ENCODE peak calls at places on chromosomes 16 and 17, in four cellular contexts. S, M, K and P are unnamed samples.

GRCh38 chr17:18267366-18267765 is 6.9 kb downstream of the MIEF2 start:
- DNase-seq in S (no peak), M (no peak), K (no peak), P (no peak)

GRCh38 chr17:74690409-74690825 is 22.3 kb downstream of the CD300LF start:
- DNase-seq in S (no peak), M (peak; percentile 10), K (no peak), P (no peak)

GRCh38 chr16:12516621-12517309 is 286.9 kb downstream of the CPPED1 start:
- DNase-seq in S (no peak), M (peak; percentile 52), K (no peak), P (no peak)

GRCh38 chr16:88454315-88455057 is 1.4 kb downstream of the ZFPM1 start:
- DNase-seq in S (no peak), M (peak; percentile 64), K (no peak), P (no peak)

GRCh38 chr17:32759476-32759875 is 117.4 kb downstream of the MYO1D start:
- DNase-seq in S (no peak), M (no peak), K (no peak), P (no peak)

GRCh38 chr16:53429221-53429943 is 4.9 kb upstream of the RBL2 start:
- DNase-seq in S (peak; percentile 77), M (no peak), K (peak; percentile 42), P (peak; percentile 58)

GRCh38 chr16:59392911-59393310 is 658.8 kb upstream of the GOT2 start:
- DNase-seq in S (no peak), M (no peak), K (no peak), P (no peak)

GRCh38 chr17:2563061-2563460 is 30.4 kb upstream of the PAFAH1B1 start:
- DNase-seq in S (no peak), M (no peak), K (peak; percentile 57), P (no peak)

GRCh38 chr17:68511671-68512246 is 471 bp upstream of the PRKAR1A start:
- DNase-seq in S (peak; percentile 75), M (peak; percentile 85), K (peak; percentile 66), P (peak; percentile 58)

GRCh38 chr16:6803171-6803570 is 529.5 kb upstream of the RBFOX1 start:
- DNase-seq in S (no peak), M (no peak), K (no peak), P (no peak)

GRCh38 chr16:1308036-1308976 is 1.1 kb upstream of the UBE2I start:
- DNase-seq in S (peak; percentile 57), M (peak; percentile 37), K (no peak), P (peak; percentile 69)

GRCh38 chr17:47730681-47731080 is 2.4 kb upstream of the TBX21 start:
- DNase-seq in S (no peak), M (no peak), K (no peak), P (no peak)

GRCh38 chr16:47229053-47229640 is 85.4 kb upstream of the NETO2 start:
- DNase-seq in S (no peak), M (no peak), K (no peak), P (no peak)

GRCh38 chr17:78875738-78876597 is 27.0 kb downstream of the CEP295NL start:
- DNase-seq in S (peak; percentile 45), M (no peak), K (no peak), P (no peak)

DNA sequence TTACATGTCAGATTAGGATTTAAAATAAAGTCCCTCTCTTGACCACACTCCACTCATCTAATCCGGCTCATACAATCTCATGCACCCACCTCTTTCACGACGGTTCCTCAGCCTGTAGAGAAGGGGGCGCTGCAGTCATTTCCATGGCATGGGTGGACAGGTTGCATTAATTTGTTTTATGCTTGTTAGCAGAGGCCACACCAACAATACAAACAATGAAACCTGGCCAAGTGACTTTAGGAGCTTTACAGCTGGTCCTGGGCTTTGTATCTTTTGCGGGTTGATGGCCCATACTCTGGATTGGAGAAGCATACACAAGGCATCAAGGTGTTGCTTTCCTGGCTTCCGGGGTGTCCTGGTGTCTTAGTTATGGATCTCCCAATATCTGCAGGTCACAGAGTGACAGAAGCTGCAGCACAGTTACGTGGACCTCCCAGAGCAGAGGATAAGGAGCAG is 9.7 kb upstream of the SNF8 start:
- DNase-seq in S (peak; percentile 77), M (peak; percentile 46), K (no peak), P (peak; percentile 27)
- TF ChIP-seq CTCF in S (peak; percentile 84), M (peak; percentile 42), K (no peak), P (peak; percentile 39)

DNA sequence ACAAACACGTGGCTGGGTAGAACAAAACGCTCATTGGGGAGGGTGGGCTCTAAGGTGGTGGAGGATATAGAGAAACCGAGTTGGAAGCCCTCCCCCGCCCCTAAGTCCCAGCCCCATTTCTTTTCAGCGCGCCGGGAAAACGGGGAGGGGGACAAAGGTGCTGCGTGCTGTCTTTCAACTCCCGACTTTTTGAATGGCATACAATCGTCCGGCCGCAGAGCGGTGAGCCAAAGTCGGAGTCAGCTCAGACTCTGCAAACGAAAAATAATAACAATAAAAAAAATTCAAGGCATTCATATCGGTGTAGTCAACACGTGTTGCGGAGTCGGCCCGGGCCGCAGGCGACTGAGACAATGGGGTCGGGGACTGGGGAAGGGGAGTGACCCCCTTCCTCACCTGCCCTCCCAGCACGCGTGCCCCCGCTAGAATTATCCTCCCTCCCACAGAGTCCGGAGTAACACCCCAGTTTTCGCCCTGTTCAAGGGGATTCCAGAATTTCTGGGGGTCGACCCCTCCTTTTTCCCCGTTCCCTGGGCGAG is 1.8 kb upstream of the IGF2BP1 start:
- DNase-seq in S (peak; percentile 32), M (no peak), K (no peak), P (no peak)
- H3K4me3 ChIP-seq in S (peak overlapping the region; percentile 85), M (peak overlapping the region; percentile 19), K (no peak overlapping the region), P (no peak overlapping the region)

GRCh38 chr17:81346090-81346907 is 49.0 kb upstream of the BAHCC1 start:
- DNase-seq in S (peak; percentile 96), M (peak; percentile 99), K (peak; percentile 99), P (peak; percentile 88)

GRCh38 chr17:81347437-81347836 is 47.8 kb upstream of the BAHCC1 start:
- DNase-seq in S (no peak), M (no peak), K (no peak), P (no peak)

GRCh38 chr17:81342700-81343070 is 47.6 kb upstream of the SLC38A10 start:
- DNase-seq in S (no peak), M (no peak), K (no peak), P (no peak)

GRCh38 chr17:81346908-81347349 is 48.3 kb upstream of the BAHCC1 start:
- DNase-seq in S (no peak), M (no peak), K (no peak), P (no peak)

GRCh38 chr17:81345211-81346089 is 49.8 kb upstream of the BAHCC1 start:
- DNase-seq in S (peak; percentile 92), M (peak; percentile 89), K (peak; percentile 77), P (peak; percentile 74)
- TF ChIP-seq CTCF in S (no peak), M (peak; percentile 34), K (no peak), P (no peak)

GRCh38 chr17:1090454-1091189 is 89.2 kb downstream of the ABR start:
- DNase-seq in S (no peak), M (no peak), K (peak; percentile 54), P (no peak)
- H3K4me3 ChIP-seq in S (no peak overlapping the region), M (no peak overlapping the region), K (peak overlapping the region; percentile 14), P (no peak overlapping the region)

GRCh38 chr16:81582655-81583441 is 138.2 kb downstream of the CMIP start:
- DNase-seq in S (peak; percentile 16), M (no peak), K (no peak), P (no peak)
- TF ChIP-seq CTCF in S (peak; percentile 11), M (peak; percentile 24), K (no peak), P (no peak)

GRCh38 chr17:15261063-15261817 is 3.9 kb downstream of the PMP22 start:
- DNase-seq in S (peak; percentile 67), M (peak; percentile 49), K (no peak), P (no peak)
- H3K4me3 ChIP-seq in S (peak overlapping the region; percentile 84), M (peak overlapping the region; percentile 67), K (peak overlapping the region; percentile 41), P (no peak overlapping the region)

GRCh38 chr16:54928016-54928356 is 2.7 kb upstream of the IRX5 start:
- DNase-seq in S (no peak), M (no peak), K (no peak), P (no peak)

GRCh38 chr16:54930034-54930938 is at the start of gene IRX5:
- DNase-seq in S (peak; percentile 96), M (peak; percentile 65), K (peak; percentile 96), P (peak; percentile 84)

GRCh38 chr16:54929090-54930033 is 1.3 kb upstream of the IRX5 start:
- DNase-seq in S (peak; percentile 99), M (peak; percentile 97), K (peak; percentile 100), P (peak; percentile 96)

GRCh38 chr16:54927125-54928015 is 3.3 kb upstream of the IRX5 start:
- DNase-seq in S (no peak), M (no peak), K (no peak), P (peak; percentile 98)

GRCh38 chr16:54928421-54929089 is 2.1 kb upstream of the IRX5 start:
- DNase-seq in S (no peak), M (no peak), K (peak; percentile 78), P (no peak)
- TF ChIP-seq CTCF in S (no peak), M (no peak), K (no peak), P (peak; percentile 30)

GRCh38 chr17:76491271-76492184 is 9.7 kb downstream of the RHBDF2 start:
- DNase-seq in S (no peak), M (peak; percentile 32), K (no peak), P (no peak)

GRCh38 chr17:76492989-76493501 is 8.2 kb downstream of the RHBDF2 start:
- DNase-seq in S (peak; percentile 87), M (peak; percentile 79), K (no peak), P (no peak)

GRCh38 chr17:76493505-76494167 is 7.6 kb downstream of the RHBDF2 start:
- DNase-seq in S (no peak), M (peak; percentile 52), K (no peak), P (no peak)

GRCh38 chr17:76490112-76490710 is 11.0 kb downstream of the RHBDF2 start:
- DNase-seq in S (no peak), M (no peak), K (no peak), P (no peak)

DNA sequence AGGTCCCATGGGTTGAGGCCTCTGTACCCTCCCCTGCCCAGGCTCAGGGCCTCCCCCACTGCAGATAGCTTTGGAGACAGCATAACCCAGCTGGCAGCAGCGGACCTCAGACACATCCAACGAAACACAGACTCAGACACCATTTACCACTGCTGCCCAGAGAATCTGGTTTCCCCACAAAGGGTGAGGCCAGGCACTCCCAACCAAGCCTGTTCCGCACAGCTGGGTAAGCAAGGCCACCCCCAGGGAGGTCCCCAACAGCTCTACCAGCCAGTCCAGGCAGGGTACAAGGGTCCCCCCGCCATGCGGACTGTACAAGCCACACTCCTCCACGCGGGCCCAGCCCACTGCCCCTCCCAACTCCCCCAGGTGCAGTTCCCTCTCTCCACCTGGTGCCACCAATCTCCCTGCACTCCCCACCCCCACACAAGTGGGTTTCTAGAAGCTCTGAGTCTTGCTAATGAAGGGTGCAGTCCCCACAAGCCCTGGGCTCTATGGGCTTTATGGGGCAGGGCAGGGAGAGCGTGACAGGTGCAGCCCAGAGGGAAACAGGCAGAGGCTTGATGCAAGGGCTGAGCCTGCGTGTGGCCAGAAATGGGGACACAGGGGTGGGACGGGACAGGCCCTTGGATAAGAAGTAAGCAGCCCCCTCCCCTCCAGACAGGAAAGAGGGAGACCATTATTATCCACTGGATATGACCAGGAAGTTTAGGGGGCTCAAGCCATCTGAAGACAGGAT is 8.8 kb downstream of the RHBDF2 start:
- DNase-seq in S (no peak), M (peak; percentile 78), K (no peak), P (no peak)
- H3K4me3 ChIP-seq in S (peak overlapping the region; percentile 18), M (peak overlapping the region; percentile 23), K (no peak overlapping the region), P (no peak overlapping the region)